ENCODE peak calls at places on chromosomes 1 and 21, in four cellular contexts. One of them, this sample, is unnamed.

GRCh38 chr1:247182994-247183393 is 11.2 kb upstream of the ZNF124 start:
- DNase-seq in K562: peak; percentile 44
- DNase-seq in HepG2: no peak
- DNase-seq in H1: no peak
- DNase-seq in this sample: no peak

GRCh38 chr1:75258351-75258750 is 124.2 kb downstream of the LHX8 start:
- DNase-seq in K562: no peak
- DNase-seq in HepG2: no peak
- DNase-seq in H1: no peak
- DNase-seq in this sample: no peak

GRCh38 chr1:155220566-155220965 is 12.1 kb downstream of the MTX1 start:
- DNase-seq in K562: no peak
- DNase-seq in HepG2: no peak
- DNase-seq in H1: no peak
- DNase-seq in this sample: no peak

GRCh38 chr1:200862713-200863415 is 9.9 kb upstream of the GPR25 start:
- DNase-seq in K562: no peak
- DNase-seq in HepG2: no peak
- DNase-seq in H1: no peak
- DNase-seq in this sample: peak; percentile 59

GRCh38 chr1:229095325-229095724 is 175.6 kb upstream of the RAB4A start:
- DNase-seq in K562: no peak
- DNase-seq in HepG2: no peak
- DNase-seq in H1: no peak
- DNase-seq in this sample: no peak

GRCh38 chr1:34088001-34088400 is 77.0 kb downstream of the CSMD2 start:
- DNase-seq in K562: no peak
- DNase-seq in HepG2: no peak
- DNase-seq in H1: no peak
- DNase-seq in this sample: no peak

GRCh38 chr1:167077128-167077867 is 12.9 kb downstream of the GPA33 start:
- DNase-seq in K562: no peak
- DNase-seq in HepG2: no peak
- DNase-seq in H1: no peak
- DNase-seq in this sample: no peak

GRCh38 chr21:42677339-42678117 is 24.1 kb downstream of the PDE9A start:
- DNase-seq in K562: peak; percentile 30
- DNase-seq in HepG2: no peak
- DNase-seq in H1: no peak
- DNase-seq in this sample: no peak

GRCh38 chr1:18881164-18881563 is 21.2 kb downstream of the ALDH4A1 start:
- DNase-seq in K562: no peak
- DNase-seq in HepG2: no peak
- DNase-seq in H1: no peak
- DNase-seq in this sample: no peak

GRCh38 chr1:157482174-157482573 is 70.1 kb downstream of the FCRL5 start:
- DNase-seq in K562: no peak
- DNase-seq in HepG2: no peak
- DNase-seq in H1: no peak
- DNase-seq in this sample: no peak

GRCh38 chr1:47487332-47487731 is 49.5 kb downstream of the FOXD2 start:
- DNase-seq in K562: no peak
- DNase-seq in HepG2: no peak
- DNase-seq in H1: no peak
- DNase-seq in this sample: no peak

GRCh38 chr1:172041689-172042088 is 200.4 kb downstream of the DNM3 start:
- DNase-seq in K562: no peak
- DNase-seq in HepG2: no peak
- DNase-seq in H1: no peak
- DNase-seq in this sample: no peak

GRCh38 chr1:18344755-18345154 is 136.0 kb upstream of the KLHDC7A start:
- DNase-seq in K562: no peak
- DNase-seq in HepG2: no peak
- DNase-seq in H1: no peak
- DNase-seq in this sample: no peak

GRCh38 chr1:177174921-177175634 is 4.3 kb downstream of the BRINP2 start:
- DNase-seq in K562: no peak
- DNase-seq in HepG2: no peak
- DNase-seq in H1: no peak
- DNase-seq in this sample: no peak

GRCh38 chr1:59156031-59156430 is 140.9 kb upstream of the FGGY start:
- DNase-seq in K562: no peak
- DNase-seq in HepG2: no peak
- DNase-seq in H1: no peak
- DNase-seq in this sample: no peak

GRCh38 chr1:87154351-87154750 is 174.3 kb upstream of the LMO4 start:
- DNase-seq in K562: no peak
- DNase-seq in HepG2: no peak
- DNase-seq in H1: no peak
- DNase-seq in this sample: no peak

GRCh38 chr1:233238884-233239432 is 56.6 kb downstream of the PCNX2 start:
- DNase-seq in K562: peak; percentile 37
- DNase-seq in HepG2: peak; percentile 3
- DNase-seq in H1: no peak
- DNase-seq in this sample: no peak

GRCh38 chr1:81029266-81029665 is 771.5 kb upstream of the ADGRL2 start:
- DNase-seq in K562: no peak
- DNase-seq in HepG2: no peak
- DNase-seq in H1: no peak
- DNase-seq in this sample: no peak

DNA sequence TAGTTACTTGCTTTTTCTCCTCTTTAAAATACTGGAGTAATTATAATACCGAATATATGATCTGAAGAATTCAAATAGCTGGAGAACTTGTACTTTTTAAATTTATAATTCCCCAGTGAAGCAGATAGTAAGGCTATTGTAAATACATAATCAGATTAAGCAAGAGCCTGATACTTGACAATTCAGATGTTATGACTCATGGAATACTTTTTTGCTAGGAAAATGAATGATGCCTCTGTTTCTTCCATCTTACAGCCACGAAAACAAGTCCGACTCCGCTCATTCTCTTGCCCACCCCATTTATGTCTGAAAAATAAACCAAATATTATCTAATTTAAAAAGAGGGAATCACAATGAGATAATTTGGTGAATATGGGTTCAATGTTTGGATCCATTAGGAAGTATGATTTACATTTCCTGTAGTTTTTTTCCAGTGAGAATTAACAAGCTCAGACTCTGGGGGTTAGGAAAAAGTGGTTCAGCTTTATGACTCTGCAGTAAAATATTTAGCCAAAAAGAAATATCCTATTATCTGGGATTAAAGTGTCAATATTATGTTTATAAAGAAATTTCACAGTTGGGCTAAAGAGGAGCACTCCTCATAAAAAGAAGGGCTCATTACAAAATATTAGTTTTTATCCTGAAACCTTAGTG is 50.4 kb upstream of the DAB1 start:
- DNase-seq in K562: no peak
- DNase-seq in HepG2: no peak
- DNase-seq in H1: no peak
- DNase-seq in this sample: no peak
- TF ChIP-seq BRCA1 in K562: no peak
- TF ChIP-seq BRCA1 in HepG2: no peak
- TF ChIP-seq BRCA1 in H1: no peak
- TF ChIP-seq BRCA1 in this sample: no peak

GRCh38 chr1:203589201-203589600 is 37.4 kb upstream of the ATP2B4 start:
- DNase-seq in K562: no peak
- DNase-seq in HepG2: no peak
- DNase-seq in H1: no peak
- DNase-seq in this sample: no peak
- TF ChIP-seq BRCA1 in K562: no peak
- TF ChIP-seq BRCA1 in HepG2: no peak
- TF ChIP-seq BRCA1 in H1: no peak
- TF ChIP-seq BRCA1 in this sample: no peak

GRCh38 chr1:231059566-231060193 is 19.6 kb upstream of the FAM89A start:
- DNase-seq in K562: no peak
- DNase-seq in HepG2: no peak
- DNase-seq in H1: no peak
- DNase-seq in this sample: no peak
- TF ChIP-seq BRCA1 in K562: no peak
- TF ChIP-seq BRCA1 in HepG2: no peak
- TF ChIP-seq BRCA1 in H1: no peak
- TF ChIP-seq BRCA1 in this sample: no peak

DNA sequence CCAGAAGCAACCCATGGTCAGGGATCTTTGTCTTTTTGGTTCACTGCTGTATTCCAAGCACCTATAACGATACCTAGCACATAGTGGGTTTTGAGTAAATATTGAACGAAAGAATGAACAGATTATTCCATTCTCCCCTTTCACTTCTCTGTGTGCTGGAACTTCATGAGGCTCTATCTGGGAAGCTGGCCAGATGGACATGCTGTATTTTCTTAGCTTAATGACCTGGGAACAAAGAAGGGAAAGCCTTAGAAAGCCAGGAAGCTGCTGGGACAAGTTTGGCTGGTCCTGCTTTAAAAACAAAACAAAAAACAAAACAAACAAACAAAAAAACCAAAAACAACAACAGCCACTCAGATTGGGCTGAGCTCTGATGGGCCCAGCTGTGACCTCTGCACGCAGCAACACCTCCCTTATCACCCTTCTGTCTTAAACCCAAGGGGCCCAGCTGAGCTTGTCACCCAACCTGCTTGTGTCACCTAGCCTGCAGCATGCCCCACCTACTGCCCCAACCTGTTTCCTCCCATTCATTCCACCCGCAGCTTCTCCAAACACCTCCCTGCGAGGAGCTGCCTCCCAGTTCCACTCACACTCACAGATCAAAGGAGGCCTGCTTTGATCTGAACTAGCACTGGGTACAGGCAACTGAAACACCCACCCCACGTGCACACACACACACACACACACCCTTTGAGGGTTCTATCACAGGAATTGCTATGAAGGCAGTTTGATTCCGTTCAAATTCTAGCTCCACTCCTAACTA is 37.1 kb downstream of the SLC30A1 start:
- DNase-seq in K562: no peak
- DNase-seq in HepG2: peak; percentile 25
- DNase-seq in H1: no peak
- DNase-seq in this sample: no peak
- TF ChIP-seq BRCA1 in K562: no peak
- TF ChIP-seq BRCA1 in HepG2: no peak
- TF ChIP-seq BRCA1 in H1: no peak
- TF ChIP-seq BRCA1 in this sample: no peak